ENCODE peak calls at places on chromosomes 2 and 18, in eight cellular contexts. E is keratinocyte, T is SK-N-SH, M is choroid plexus epithelial cell, K is BE2C, X is upper lobe of right lung, Z is A673, Q is tibial nerve. S is an unnamed sample.

GRCh38 chr2:19839438-19839837 is 62.3 kb downstream of the TTC32 start:
- DNase-seq in M (no peak), K (no peak), Q (no peak), X (no peak), Z (no peak), T (no peak), E (no peak), S (no peak)

GRCh38 chr2:154995332-154995731 is 296.8 kb downstream of the KCNJ3 start:
- DNase-seq in Z (no peak), X (no peak), M (no peak), K (no peak), Q (no peak), E (no peak), T (no peak), S (no peak)

GRCh38 chr2:217207387-217208010 is 347.6 kb upstream of the TNP1 start:
- DNase-seq in X (no peak), Q (no peak), M (no peak), T (no peak), Z (no peak), K (no peak), E (no peak), S (no peak)

GRCh38 chr2:83112863-83113262 is 1346.2 kb downstream of the SUCLG1 start:
- DNase-seq in M (peak; percentile 70), E (no peak), Z (no peak), X (no peak), K (no peak), Q (no peak), T (no peak), S (no peak)

GRCh38 chr18:74897971-74898657 is 300.4 kb downstream of the ZNF407 start:
- DNase-seq in E (no peak), M (peak; percentile 81), T (no peak), X (no peak), K (no peak), Q (no peak), Z (peak; percentile 15), S (no peak)

GRCh38 chr2:236862961-236863728 is 222.5 kb upstream of the COPS8 start:
- DNase-seq in Q (no peak), Z (peak; percentile 23), M (peak; percentile 37), X (no peak), T (no peak), K (no peak), E (peak; percentile 26), S (no peak)

GRCh38 chr18:41992066-41992465 is 37.0 kb downstream of the PIK3C3 start:
- DNase-seq in T (no peak), X (no peak), K (no peak), E (no peak), Q (no peak), Z (no peak), M (peak; percentile 59), S (no peak)

GRCh38 chr2:207772081-207772843 is 2.6 kb upstream of the FZD5 start:
- DNase-seq in T (no peak), X (no peak), E (no peak), Q (no peak), K (no peak), M (no peak), Z (peak; percentile 45), S (no peak)

GRCh38 chr2:51490576-51491234 is 458.8 kb upstream of the NRXN1 start:
- DNase-seq in Q (no peak), X (no peak), E (no peak), M (peak; percentile 26), K (peak; percentile 65), T (peak; percentile 38), Z (no peak), S (no peak)

GRCh38 chr2:199131876-199132275 is 325.9 kb downstream of the SATB2 start:
- DNase-seq in M (no peak), X (no peak), Q (no peak), K (no peak), E (no peak), T (no peak), Z (no peak), S (no peak)

GRCh38 chr2:163735692-163736432 is at the start of gene FIGN:
- DNase-seq in M (peak; percentile 91), Z (peak; percentile 46), T (peak; percentile 83), X (peak; percentile 86), Q (peak; percentile 65), E (no peak), K (peak; percentile 61), S (peak; percentile 70)
- H3K4me3 ChIP-seq in M (peak within 1 kb of the TSS; percentile 85), Z (peak within 1 kb of the TSS; percentile 47), T (peak within 1 kb of the TSS; percentile 75), X (peak within 1 kb of the TSS; percentile 66), Q (peak within 1 kb of the TSS; percentile 68), E (peak within 1 kb of the TSS; percentile 98), K (peak within 1 kb of the TSS; percentile 81), S (peak within 1 kb of the TSS; percentile 57)

DNA sequence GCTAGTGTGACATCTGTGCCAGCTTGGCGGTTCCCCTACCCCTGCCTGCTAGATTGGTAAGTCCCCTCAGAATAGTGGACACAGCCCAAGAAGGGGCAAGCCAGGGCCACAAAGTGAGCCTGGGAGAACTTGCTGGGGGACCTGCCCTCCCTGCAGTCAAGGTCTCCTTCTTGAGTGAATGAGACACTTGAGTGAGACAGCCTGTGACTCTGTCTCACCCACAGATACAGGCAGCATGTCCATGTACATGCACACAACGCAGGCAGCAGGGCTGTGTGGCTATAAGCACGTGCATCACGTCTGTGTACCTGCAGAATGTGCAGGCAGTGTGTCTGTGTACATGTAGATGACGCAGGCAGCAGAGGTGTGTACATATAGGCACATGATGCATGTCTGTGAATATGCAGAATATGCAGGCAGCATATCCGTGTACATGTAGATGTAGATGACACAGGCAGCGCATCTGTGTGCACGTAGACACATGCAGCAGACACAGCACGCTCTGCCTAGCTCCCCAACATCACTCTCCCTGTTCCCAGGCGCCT is 147.3 kb upstream of the TWIST2 start:
- DNase-seq in T (no peak), Q (peak; percentile 3), E (no peak), X (no peak), M (no peak), Z (no peak), K (no peak), S (no peak)
- H3K4me3 ChIP-seq in T (no peak overlapping the region), Q (no peak overlapping the region), E (no peak overlapping the region), X (no peak overlapping the region), M (no peak overlapping the region), Z (no peak overlapping the region), K (no peak overlapping the region), S (no peak overlapping the region)

GRCh38 chr18:13374468-13375301 is 156.1 kb downstream of the LDLRAD4 start:
- DNase-seq in T (peak; percentile 74), Q (no peak), M (peak; percentile 28), X (no peak), K (no peak), Z (peak; percentile 31), E (no peak), S (peak; percentile 60)
- H3K4me3 ChIP-seq in T (no peak overlapping the region), Q (no peak overlapping the region), M (no peak overlapping the region), X (no peak overlapping the region), K (peak overlapping the region; percentile 6), Z (no peak overlapping the region), E (no peak overlapping the region), S (no peak overlapping the region)

GRCh38 chr2:139495851-139496250 is 715.7 kb upstream of the NXPH2 start:
- DNase-seq in K (no peak), T (no peak), M (no peak), Q (no peak), X (no peak), E (no peak), Z (no peak), S (no peak)

GRCh38 chr2:139492301-139492700 is 712.1 kb upstream of the NXPH2 start:
- DNase-seq in Z (no peak), E (no peak), X (no peak), M (no peak), T (no peak), Q (no peak), K (no peak), S (no peak)
- H3K4me3 ChIP-seq in Z (no peak overlapping the region), E (no peak overlapping the region), X (no peak overlapping the region), M (no peak overlapping the region), T (no peak overlapping the region), Q (no peak overlapping the region), K (no peak overlapping the region), S (no peak overlapping the region)

DNA sequence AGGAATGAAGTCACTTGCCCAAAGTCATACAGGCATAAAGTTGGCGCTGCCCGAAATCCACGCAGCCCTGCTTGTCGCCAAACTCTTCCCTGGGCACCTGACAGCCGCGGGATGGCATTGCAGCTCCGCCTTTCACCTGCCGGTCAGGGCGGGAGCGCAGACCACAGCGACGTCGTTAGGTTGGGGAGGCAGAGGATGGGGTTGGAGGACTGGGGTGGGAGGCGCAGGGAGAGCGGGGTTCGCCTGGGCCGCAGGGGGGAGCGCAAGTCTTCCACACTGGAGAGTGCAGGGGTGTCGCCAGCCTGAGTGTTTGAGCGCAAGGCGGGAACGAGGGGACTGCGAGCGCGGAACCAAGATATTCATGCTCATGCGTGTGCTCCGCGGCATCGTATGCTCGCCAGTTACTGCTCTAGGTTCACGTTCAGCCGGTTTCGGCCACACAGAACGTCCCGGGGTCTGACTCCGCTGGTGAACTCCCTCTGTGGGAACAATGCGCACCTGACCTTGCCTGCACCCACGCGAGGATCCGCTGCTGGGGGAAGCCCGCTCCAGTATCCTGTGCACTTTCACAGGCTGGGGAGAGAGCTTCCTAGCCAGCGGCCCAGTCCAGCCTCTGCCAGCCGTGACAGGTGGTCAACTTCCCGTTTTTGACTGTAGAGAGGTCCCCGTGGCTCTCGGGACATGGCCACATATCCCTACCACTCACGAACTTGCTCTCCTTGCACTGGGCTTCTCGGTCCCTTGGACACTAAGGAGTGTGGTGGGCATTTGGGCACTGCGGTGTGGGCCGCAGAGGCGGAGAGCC is 767 bp upstream of the NPPC start:
- DNase-seq in E (no peak), X (peak; percentile 65), T (peak; percentile 49), K (no peak), Z (peak; percentile 47), Q (no peak), M (peak; percentile 11), S (peak; percentile 55)
- H3K4me3 ChIP-seq in E (peak overlapping the region; percentile 58), X (peak overlapping the region; percentile 41), T (peak overlapping the region; percentile 62), K (peak overlapping the region; percentile 64), Z (peak overlapping the region; percentile 46), Q (peak overlapping the region; percentile 45), M (no peak overlapping the region), S (peak overlapping the region; percentile 53)

DNA sequence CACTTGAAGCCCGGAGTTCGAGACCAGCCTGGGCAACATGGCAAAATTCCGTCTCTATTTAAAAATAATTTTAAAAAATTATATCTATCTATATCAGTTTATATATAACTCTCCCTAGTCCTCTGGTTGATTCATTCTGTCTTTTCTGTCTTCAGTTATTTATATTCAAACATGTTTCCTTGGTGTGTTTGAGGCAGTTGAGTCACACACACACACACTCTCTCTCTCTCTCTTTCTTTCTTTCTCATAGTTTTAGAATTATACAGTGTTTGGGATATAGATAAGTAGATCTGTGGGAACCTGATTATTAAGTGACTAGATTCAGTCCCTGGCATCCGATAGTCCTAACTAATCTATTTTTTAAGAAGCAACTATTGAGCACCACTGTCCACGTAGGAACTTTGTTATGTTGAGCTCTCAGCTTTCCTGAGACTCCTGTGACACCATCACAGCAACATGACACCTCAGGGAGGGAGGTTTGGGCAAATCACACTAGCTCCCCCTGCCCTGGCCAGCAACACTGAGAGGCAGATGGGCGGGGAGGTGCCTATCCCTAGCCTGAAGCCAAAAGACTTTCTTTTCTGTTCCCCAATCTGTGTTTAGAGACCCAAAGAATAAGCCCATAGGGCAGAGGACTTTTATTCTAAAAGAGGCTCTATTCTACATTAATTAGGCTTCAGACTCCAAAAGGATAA is 482.7 kb downstream of the DLGAP1 start:
- DNase-seq in Q (no peak), Z (no peak), E (no peak), M (no peak), K (no peak), T (no peak), X (no peak), S (no peak)
- H3K4me3 ChIP-seq in Q (no peak overlapping the region), Z (no peak overlapping the region), E (no peak overlapping the region), M (no peak overlapping the region), K (no peak overlapping the region), T (no peak overlapping the region), X (no peak overlapping the region), S (no peak overlapping the region)

GRCh38 chr2:88832256-88832991 is 141.0 kb downstream of the RPIA start:
- DNase-seq in Z (no peak), X (no peak), Q (no peak), M (no peak), T (no peak), K (no peak), E (no peak), S (no peak)
- H3K4me3 ChIP-seq in Z (no peak overlapping the region), X (no peak overlapping the region), Q (no peak overlapping the region), M (no peak overlapping the region), T (no peak overlapping the region), K (no peak overlapping the region), E (no peak overlapping the region), S (no peak overlapping the region)

S was measured in dorsolateral prefrontal cortex.